ENCODE peak calls at places on chromosomes 16 and 17, in six cellular contexts. W is OCI-LY7, G is HCT116, A is tibial nerve, M is BJ, T is IMR-90. H is an unnamed sample. For H3K36me3, the result is how much of the 10 kb centered on the place peaks cover.

GRCh38 chr17:64418506-64419339 is 28.1 kb upstream of the PECAM1 start:
- DNase-seq in W (peak), G (peak), A (no peak), M (peak), T (peak), H (no peak)

GRCh38 chr16:60605176-60605575 is 1431.1 kb downstream of the CDH8 start:
- DNase-seq in W (no peak), G (no peak), A (no peak), M (no peak), T (no peak), H (no peak)

GRCh38 chr17:1715803-1716075 is 5.6 kb upstream of the TLCD2 start:
- DNase-seq in W (no peak), G (no peak), A (no peak), M (no peak), T (no peak), H (no peak)

GRCh38 chr17:35129973-35130351 is 8.5 kb downstream of the FNDC8 start:
- DNase-seq in W (no peak), G (no peak), A (no peak), M (no peak), T (peak), H (no peak)

GRCh38 chr17:50533720-50534148 is 1.2 kb downstream of the EPN3 start:
- DNase-seq in W (no peak), G (no peak), A (peak), M (no peak), T (peak), H (no peak)

GRCh38 chr17:45052052-45052772 is 780 bp upstream of the DCAKD start:
- DNase-seq in W (peak), G (no peak), A (no peak), M (no peak), T (no peak), H (peak)

GRCh38 chr16:53053967-53054669 is 673 bp upstream of the CHD9 start:
- DNase-seq in W (peak), G (no peak), A (no peak), M (no peak), T (no peak), H (peak)

GRCh38 chr17:80124351-80124981 is 22.5 kb downstream of the EIF4A3 start:
- DNase-seq in W (no peak), G (peak), A (no peak), M (no peak), T (peak), H (peak)

GRCh38 chr16:67883872-67884261 is 818 bp upstream of the NRN1L start:
- DNase-seq in W (peak), G (peak), A (peak), M (no peak), T (peak), H (peak)

GRCh38 chr16:57001026-57001669 is 11.8 kb downstream of the NLRC5 start:
- DNase-seq in W (no peak), G (no peak), A (no peak), M (no peak), T (no peak), H (no peak)

GRCh38 chr16:57000271-57001025 is 11.1 kb downstream of the NLRC5 start:
- DNase-seq in W (no peak), G (peak), A (no peak), M (peak), T (peak), H (no peak)

GRCh38 chr16:57004387-57005250 is 15.3 kb downstream of the NLRC5 start:
- DNase-seq in W (no peak), G (no peak), A (no peak), M (no peak), T (no peak), H (peak)

GRCh38 chr16:57007050-57007449 is 17.7 kb downstream of the NLRC5 start:
- DNase-seq in W (no peak), G (no peak), A (no peak), M (no peak), T (peak), H (no peak)

GRCh38 chr16:57003439-57004386 is 14.4 kb downstream of the NLRC5 start:
- DNase-seq in W (peak), G (no peak), A (no peak), M (no peak), T (no peak), H (peak)
- H3K4me3 ChIP-seq in W (peak), G (no peak), A (no peak), M (no peak), T (no peak), H (no peak)

GRCh38 chr17:76086384-76086783 is 7.4 kb downstream of the ZACN start:
- DNase-seq in W (no peak), G (no peak), A (no peak), M (no peak), T (no peak), H (no peak)

GRCh38 chr17:76085731-76086366 is 6.9 kb downstream of the ZACN start:
- DNase-seq in W (no peak), G (no peak), A (no peak), M (no peak), T (no peak), H (no peak)

GRCh38 chr17:76088041-76088867 is 9.3 kb downstream of the ZACN start:
- DNase-seq in W (peak), G (no peak), A (no peak), M (no peak), T (no peak), H (peak)

GRCh38 chr17:76088868-76089576 is 10.0 kb downstream of the ZACN start:
- DNase-seq in W (no peak), G (no peak), A (no peak), M (no peak), T (no peak), H (no peak)

GRCh38 chr17:76087531-76087930 is 8.5 kb downstream of the ZACN start:
- DNase-seq in W (no peak), G (no peak), A (no peak), M (no peak), T (no peak), H (no peak)
- H3K36me3 ChIP-seq in W (half or more), G (half or more), A (under half), M (half or more), T (half or more), H (under half)

GRCh38 chr16:84635702-84636101 is 12.6 kb upstream of the KLHL36 start:
- DNase-seq in W (no peak), G (no peak), A (no peak), M (no peak), T (no peak), H (no peak)
- TF ChIP-seq CTCF in W (no peak), G (no peak), A (no peak), M (no peak), T (no peak), H (no peak)

DNA sequence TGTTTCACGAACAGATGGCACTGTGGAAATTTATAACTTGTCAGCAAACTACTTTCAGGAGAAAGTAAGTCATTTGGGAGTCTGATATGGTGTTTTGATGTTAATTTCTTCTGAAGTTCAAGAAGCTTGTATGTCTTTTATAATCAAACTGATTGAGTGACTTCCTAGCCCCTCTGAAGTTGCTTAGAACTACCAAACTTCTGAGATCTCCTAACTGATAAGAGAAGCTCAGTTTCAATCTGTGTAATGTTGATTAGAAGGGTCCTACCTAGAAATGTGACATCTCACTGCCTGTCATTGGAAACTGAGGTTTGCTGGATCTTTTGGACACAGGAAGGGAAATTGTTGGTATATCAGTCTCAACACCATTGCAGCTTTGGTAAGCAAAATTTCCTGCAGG is 1.1 kb downstream of the UTP4 start:
- DNase-seq in W (no peak), G (no peak), A (no peak), M (no peak), T (no peak), H (no peak)
- H3K4me3 ChIP-seq in W (peak), G (peak), A (no peak), M (peak), T (peak), H (peak)

GRCh38 chr16:54118846-54119245 is 167.7 kb downstream of the IRX3 start:
- DNase-seq in W (no peak), G (no peak), A (no peak), M (no peak), T (peak), H (no peak)

GRCh38 chr16:54112807-54113206 is 173.8 kb downstream of the IRX3 start:
- DNase-seq in W (no peak), G (no peak), A (no peak), M (no peak), T (no peak), H (no peak)

GRCh38 chr16:54121084-54121483 is 165.5 kb downstream of the IRX3 start:
- DNase-seq in W (no peak), G (no peak), A (no peak), M (no peak), T (no peak), H (no peak)

GRCh38 chr16:54115558-54115957 is 171.0 kb downstream of the IRX3 start:
- DNase-seq in W (no peak), G (no peak), A (no peak), M (no peak), T (no peak), H (no peak)

GRCh38 chr16:54116126-54116525 is 170.5 kb downstream of the IRX3 start:
- DNase-seq in W (no peak), G (no peak), A (no peak), M (no peak), T (no peak), H (no peak)
- H3K36me3 ChIP-seq in W (under half), G (under half), A (under half), M (under half), T (under half), H (under half)

GRCh38 chr17:61863801-61864126 is 436 bp upstream of the BRIP1 start:
- DNase-seq in W (no peak), G (no peak), A (no peak), M (no peak), T (no peak), H (no peak)

GRCh38 chr17:61872099-61872498 is 8.8 kb upstream of the BRIP1 start:
- DNase-seq in W (no peak), G (no peak), A (no peak), M (no peak), T (no peak), H (no peak)

GRCh38 chr17:61867033-61867432 is 3.7 kb upstream of the BRIP1 start:
- DNase-seq in W (no peak), G (no peak), A (no peak), M (no peak), T (no peak), H (no peak)

GRCh38 chr17:61869138-61869537 is 5.8 kb upstream of the BRIP1 start:
- DNase-seq in W (no peak), G (no peak), A (no peak), M (no peak), T (no peak), H (no peak)

DNA sequence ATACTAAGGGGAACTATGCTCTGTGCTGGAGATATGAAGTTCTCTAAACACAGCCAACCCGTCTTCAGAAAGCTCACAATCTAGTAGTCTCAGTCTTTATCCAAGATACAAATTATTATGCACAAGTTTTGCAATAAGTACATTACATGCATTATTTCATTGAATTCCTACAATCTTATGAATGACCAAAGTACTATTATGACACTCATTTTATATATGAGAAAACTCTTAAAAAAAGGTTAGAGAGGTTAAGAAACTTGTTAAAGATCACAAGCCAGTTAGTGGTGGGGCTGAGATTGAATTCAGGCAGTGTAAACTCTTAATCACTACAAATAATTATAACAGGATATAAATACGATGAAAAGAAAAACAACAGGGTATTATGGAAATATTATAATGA is 4.7 kb upstream of the BRIP1 start:
- DNase-seq in W (no peak), G (no peak), A (no peak), M (no peak), T (no peak), H (no peak)
- TF ChIP-seq CTCF in W (no peak), G (no peak), A (no peak), M (no peak), T (no peak), H (no peak)

GRCh38 chr16:70473446-70474319 is 19.3 kb downstream of the FCSK start:
- DNase-seq in W (peak), G (no peak), A (no peak), M (no peak), T (no peak), H (no peak)
- H3K4me3 ChIP-seq in W (no peak), G (no peak), A (no peak), M (no peak), T (no peak), H (no peak)

GRCh38 chr16:56405977-56406376 is 19.4 kb downstream of the AMFR start:
- DNase-seq in W (no peak), G (no peak), A (no peak), M (no peak), T (no peak), H (no peak)
- H3K36me3 ChIP-seq in W (half or more), G (under half), A (under half), M (under half), T (under half), H (under half)

H was measured in Caco-2.